ENCODE peak calls at places on chromosomes 1 and 21, in eight cellular contexts. R is spleen, M is esophagus muscularis mucosa, Z is stomach, O is IMR-90, X is prostate gland, U is upper lobe of left lung, H is A549. L is an unnamed sample.

GRCh38 chr21:32426592-32427051 is 14.1 kb downstream of the EVA1C start:
- DNase-seq in U (no peak), X (no peak), M (no peak), Z (no peak), R (no peak), H (peak), O (peak), L (no peak)

GRCh38 chr1:165679282-165680036 is 18.9 kb downstream of the ALDH9A1 start:
- DNase-seq in O (no peak), M (no peak), H (no peak), Z (no peak), R (no peak), X (no peak), U (no peak), L (no peak)

GRCh38 chr1:234369784-234370183 is 3.5 kb upstream of the COA6 start:
- DNase-seq in M (no peak), H (peak), O (peak), R (no peak), U (no peak), X (no peak), Z (no peak), L (no peak)

GRCh38 chr1:50279622-50280320 is 143.5 kb downstream of the DMRTA2 start:
- DNase-seq in X (no peak), Z (no peak), U (no peak), M (no peak), H (peak), O (peak), R (no peak), L (no peak)

GRCh38 chr1:63612971-63613370 is 19.8 kb downstream of the PGM1 start:
- DNase-seq in X (no peak), U (no peak), R (no peak), O (no peak), M (no peak), Z (no peak), H (no peak), L (no peak)

GRCh38 chr1:24594328-24594598 is 38.4 kb downstream of the NCMAP start:
- DNase-seq in O (no peak), U (no peak), X (peak), M (no peak), R (no peak), H (no peak), Z (no peak), L (no peak)

GRCh38 chr1:199044191-199044590 is 405.4 kb downstream of the PTPRC start:
- DNase-seq in U (no peak), Z (no peak), H (no peak), R (no peak), O (no peak), X (no peak), M (no peak), L (no peak)

GRCh38 chr1:92973203-92973907 is 12.1 kb upstream of the DIPK1A start:
- DNase-seq in O (no peak), R (no peak), H (no peak), U (no peak), X (no peak), Z (no peak), M (no peak), L (no peak)

GRCh38 chr1:8598783-8599182 is 218.7 kb downstream of the RERE start:
- DNase-seq in M (no peak), H (no peak), O (peak), R (no peak), Z (no peak), U (no peak), X (no peak), L (no peak)

GRCh38 chr1:45015683-45016082 is 3.6 kb downstream of the UROD start:
- DNase-seq in Z (no peak), O (no peak), M (peak), H (no peak), U (no peak), X (no peak), R (no peak), L (no peak)
- TF ChIP-seq POLR2A in Z (no peak), O (no peak), M (no peak), H (no peak), U (no peak), X (no peak), R (no peak), L (no peak)

GRCh38 chr1:28552482-28553228 is at the start of gene TRNAU1AP:
- DNase-seq in U (peak), R (peak), Z (peak), H (peak), X (peak), M (peak), O (peak), L (peak)
- TF ChIP-seq POLR2A in U (peak), R (peak), Z (peak), H (peak), X (peak), M (peak), O (peak), L (no peak)

GRCh38 chr1:21902378-21903012 is 34.6 kb downstream of the HSPG2 start:
- DNase-seq in X (no peak), Z (no peak), R (no peak), U (no peak), H (no peak), O (no peak), M (no peak), L (no peak)

GRCh38 chr1:21901986-21902377 is 35.1 kb downstream of the HSPG2 start:
- DNase-seq in U (peak), Z (no peak), H (no peak), O (no peak), M (no peak), R (peak), X (no peak), L (no peak)

GRCh38 chr1:21901473-21901847 is 35.6 kb downstream of the HSPG2 start:
- DNase-seq in H (no peak), U (peak), O (peak), R (peak), X (no peak), M (no peak), Z (no peak), L (no peak)

GRCh38 chr1:21899972-21900371 is 37.1 kb downstream of the HSPG2 start:
- DNase-seq in O (no peak), Z (no peak), M (no peak), R (peak), X (no peak), U (no peak), H (no peak), L (no peak)

GRCh38 chr1:21900766-21901472 is 36.2 kb downstream of the HSPG2 start:
- DNase-seq in Z (no peak), R (no peak), M (no peak), X (no peak), H (no peak), U (no peak), O (no peak), L (no peak)
- TF ChIP-seq POLR2A in Z (no peak), R (no peak), M (no peak), X (no peak), H (no peak), U (no peak), O (no peak), L (no peak)

GRCh38 chr1:223870617-223871574 is 25.1 kb upstream of the TP53BP2 start:
- DNase-seq in R (peak), X (no peak), O (no peak), U (no peak), Z (no peak), H (no peak), M (peak), L (no peak)
- TF ChIP-seq POLR2A in R (no peak), X (no peak), O (no peak), U (no peak), Z (no peak), H (no peak), M (no peak), L (no peak)

GRCh38 chr1:145823565-145824498 is at the start of the genes POLR3C and RNF115:
- DNase-seq in M (peak), R (peak), U (peak), X (peak), O (peak), Z (peak), H (peak), L (peak)
- TF ChIP-seq POLR2A in M (peak), R (peak), U (no peak), X (peak), O (peak), Z (peak), H (peak), L (peak)

L was measured in H54.